ENCODE peak calls at places on chromosomes 12 and 14, in nine cellular contexts. X, W, J, D, S, V, L, R and Z are unnamed samples. For H3K4me1 and H3K36me3, the result is how much of the 10 kb centered on the place peaks cover.

GRCh38 chr12:4164591-4165558 is 108.7 kb upstream of the CCND2 start:
- DNase-seq in X (peak), W (no peak), J (no peak), D (peak), S (peak), V (peak), L (peak), R (peak), Z (peak)

GRCh38 chr14:94360945-94361565 is 27.3 kb downstream of the SERPINA1 start:
- DNase-seq in X (no peak), W (no peak), J (no peak), D (no peak), S (no peak), V (no peak), L (no peak), R (no peak), Z (no peak)

GRCh38 chr14:80146941-80147340 is 64.4 kb downstream of the DIO2 start:
- DNase-seq in X (no peak), W (no peak), J (no peak), D (no peak), S (no peak), V (no peak), L (no peak), R (no peak), Z (no peak)

GRCh38 chr12:124529595-124530276 is 37.7 kb downstream of the NCOR2 start:
- DNase-seq in X (no peak), W (no peak), J (no peak), D (no peak), S (no peak), V (no peak), L (no peak), R (no peak), Z (no peak)

GRCh38 chr12:54311091-54311490 is 10.3 kb upstream of the NFE2 start:
- DNase-seq in X (no peak), W (no peak), J (no peak), D (no peak), S (no peak), V (no peak), L (no peak), R (no peak), Z (no peak)

GRCh38 chr12:90958995-90959394 is 4.0 kb upstream of the CCER1 start:
- DNase-seq in X (peak), W (no peak), J (no peak), D (peak), S (no peak), V (no peak), L (peak), R (no peak), Z (no peak)

GRCh38 chr12:94134226-94134795 is 14.1 kb upstream of the PLXNC1 start:
- DNase-seq in X (peak), W (peak), J (peak), D (peak), S (peak), V (peak), L (peak), R (peak), Z (peak)

GRCh38 chr14:21940887-21941855 is 267.6 kb upstream of the OR4E1 start:
- DNase-seq in X (peak), W (peak), J (peak), D (peak), S (peak), V (peak), L (peak), R (peak), Z (no peak)

GRCh38 chr12:117000316-117000715 is 89.6 kb downstream of the FBXW8 start:
- DNase-seq in X (no peak), W (no peak), J (peak), D (no peak), S (peak), V (no peak), L (no peak), R (peak), Z (no peak)

GRCh38 chr12:109804820-109805761 is 28.1 kb downstream of the TRPV4 start:
- DNase-seq in X (peak), W (peak), J (peak), D (peak), S (peak), V (peak), L (peak), R (peak), Z (peak)

GRCh38 chr14:71668186-71668912 is 263.9 kb upstream of the RGS6 start:
- DNase-seq in X (peak), W (no peak), J (no peak), D (no peak), S (no peak), V (no peak), L (peak), R (no peak), Z (peak)

GRCh38 chr14:71371711-71372396 is 464.6 kb downstream of the PCNX1 start:
- DNase-seq in X (peak), W (no peak), J (no peak), D (peak), S (no peak), V (no peak), L (peak), R (no peak), Z (peak)

GRCh38 chr14:85412756-85413155 is 117.2 kb upstream of the FLRT2 start:
- DNase-seq in X (no peak), W (no peak), J (no peak), D (no peak), S (no peak), V (no peak), L (no peak), R (no peak), Z (no peak)

GRCh38 chr12:116416161-116416560 is 138.7 kb upstream of the MED13L start:
- DNase-seq in X (no peak), W (no peak), J (no peak), D (peak), S (no peak), V (peak), L (no peak), R (no peak), Z (no peak)

GRCh38 chr12:11171953-11172675 is 1.1 kb downstream of the SMIM10L1 start:
- DNase-seq in X (peak), W (no peak), J (no peak), D (peak), S (peak), V (peak), L (peak), R (peak), Z (peak)

GRCh38 chr14:21405097-21405496 is 21.3 kb upstream of the SUPT16H start:
- DNase-seq in X (no peak), W (no peak), J (no peak), D (peak), S (no peak), V (no peak), L (no peak), R (no peak), Z (no peak)

GRCh38 chr12:115023279-115023678 is 339.3 kb upstream of the TBX3 start:
- DNase-seq in X (peak), W (no peak), J (no peak), D (peak), S (no peak), V (no peak), L (peak), R (no peak), Z (peak)

GRCh38 chr14:60970146-60970545 is 10.7 kb downstream of the TRMT5 start:
- DNase-seq in X (no peak), W (no peak), J (no peak), D (no peak), S (no peak), V (no peak), L (no peak), R (no peak), Z (no peak)

GRCh38 chr12:102755271-102755670 is 161.8 kb downstream of the PAH start:
- DNase-seq in X (no peak), W (no peak), J (no peak), D (no peak), S (no peak), V (no peak), L (no peak), R (no peak), Z (no peak)

GRCh38 chr12:107760207-107760816 is 625 bp downstream of the PRDM4 start:
- DNase-seq in X (peak), W (no peak), J (peak), D (peak), S (peak), V (peak), L (no peak), R (peak), Z (no peak)

GRCh38 chr12:105287408-105287807 is 43.1 kb upstream of the C12orf75 start:
- DNase-seq in X (no peak), W (no peak), J (no peak), D (no peak), S (no peak), V (no peak), L (no peak), R (no peak), Z (no peak)

GRCh38 chr12:19451196-19451595 is 11.9 kb downstream of the AEBP2 start:
- DNase-seq in X (peak), W (no peak), J (no peak), D (peak), S (peak), V (peak), L (peak), R (no peak), Z (no peak)

GRCh38 chr12:124744659-124745467 is 118.8 kb downstream of the SCARB1 start:
- DNase-seq in X (no peak), W (peak), J (peak), D (peak), S (peak), V (no peak), L (no peak), R (peak), Z (no peak)

GRCh38 chr14:72451081-72451972 is 442.6 kb downstream of the DPF3 start:
- DNase-seq in X (no peak), W (no peak), J (no peak), D (no peak), S (peak), V (peak), L (peak), R (no peak), Z (peak)

GRCh38 chr12:115597157-115597712 is 680.3 kb downstream of the MED13L start:
- DNase-seq in X (peak), W (peak), J (no peak), D (peak), S (peak), V (no peak), L (peak), R (no peak), Z (peak)

GRCh38 chr12:85559534-85559933 is 276.7 kb downstream of the RASSF9 start:
- DNase-seq in X (no peak), W (no peak), J (no peak), D (peak), S (no peak), V (no peak), L (no peak), R (no peak), Z (no peak)

GRCh38 chr12:131860472-131861260 is 32.5 kb downstream of the MMP17 start:
- DNase-seq in X (peak), W (peak), J (no peak), D (peak), S (peak), V (peak), L (peak), R (peak), Z (peak)

GRCh38 chr14:72737560-72737943 is 156.3 kb downstream of the DPF3 start:
- DNase-seq in X (no peak), W (no peak), J (no peak), D (peak), S (no peak), V (no peak), L (no peak), R (no peak), Z (no peak)

GRCh38 chr14:94514351-94514750 is 5.1 kb upstream of the SERPINA12 start:
- DNase-seq in X (no peak), W (no peak), J (no peak), D (no peak), S (no peak), V (no peak), L (no peak), R (no peak), Z (no peak)

GRCh38 chr12:70609739-70610491 is 27.3 kb downstream of the PTPRB start:
- DNase-seq in X (no peak), W (peak), J (no peak), D (peak), S (peak), V (peak), L (peak), R (peak), Z (no peak)

GRCh38 chr12:103560604-103561101 is 26.4 kb upstream of the STAB2 start:
- DNase-seq in X (peak), W (no peak), J (no peak), D (peak), S (peak), V (no peak), L (peak), R (no peak), Z (peak)

GRCh38 chr12:89783321-89784060 is 74.9 kb upstream of the ATP2B1 start:
- DNase-seq in X (peak), W (no peak), J (no peak), D (peak), S (no peak), V (no peak), L (peak), R (peak), Z (peak)

GRCh38 chr12:90036641-90037040 is 328.0 kb upstream of the ATP2B1 start:
- DNase-seq in X (peak), W (no peak), J (no peak), D (peak), S (no peak), V (no peak), L (peak), R (no peak), Z (peak)

DNA sequence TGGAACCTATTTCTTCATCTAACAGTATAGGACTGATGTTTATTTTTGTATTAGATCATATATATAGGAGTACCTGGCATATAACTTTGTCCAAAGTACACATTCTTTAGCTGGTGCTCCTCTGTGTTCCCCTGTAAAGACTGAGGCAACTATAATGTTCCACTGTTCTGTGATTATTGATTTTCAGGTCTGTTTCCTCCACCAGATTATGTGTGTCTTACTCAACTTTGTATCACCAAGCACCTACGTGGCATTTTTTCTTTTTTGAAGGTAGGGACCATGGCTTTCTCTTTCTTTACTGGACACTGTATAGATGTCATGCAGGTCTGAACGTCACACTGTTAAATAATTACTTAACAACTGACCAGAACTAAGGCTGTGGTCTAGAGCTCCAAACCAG is 29.3 kb downstream of the BICD1 start:
- DNase-seq in X (no peak), W (no peak), J (no peak), D (no peak), S (no peak), V (no peak), L (no peak), R (no peak), Z (no peak)
- H3K4me1 ChIP-seq in X (under half), W (under half), J (half or more), D (under half), S (under half), V (under half), L (under half), R (under half), Z (under half)

DNA sequence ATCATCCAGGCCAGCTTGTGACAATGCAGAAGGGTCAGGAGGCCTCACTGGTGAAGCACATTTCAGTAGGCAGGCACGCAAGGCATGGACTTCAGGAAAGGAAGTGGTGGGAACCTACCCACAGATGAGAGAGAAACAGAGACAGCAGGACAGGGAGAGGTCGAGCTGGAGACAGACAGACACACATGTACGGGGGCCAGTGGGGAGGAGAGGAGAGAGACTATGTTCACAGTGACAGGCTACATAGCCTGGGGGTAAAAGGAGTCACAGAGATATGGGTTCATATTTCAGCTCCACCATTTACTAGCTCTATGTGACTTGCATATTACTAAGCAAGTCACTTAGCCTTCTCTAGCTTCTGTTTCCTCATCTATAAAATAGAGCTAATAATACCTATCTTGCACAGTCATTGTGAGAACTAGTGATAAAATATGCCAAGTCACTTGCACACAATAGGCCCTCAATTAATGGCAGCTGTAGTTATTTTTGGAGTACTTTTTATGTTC is 91.1 kb upstream of the FUT8 start:
- DNase-seq in X (no peak), W (no peak), J (peak), D (peak), S (no peak), V (no peak), L (no peak), R (no peak), Z (no peak)
- H3K4me2 ChIP-seq in X (no peak), W (no peak), J (peak), D (no peak), S (no peak), V (no peak), L (no peak), R (no peak), Z (no peak)

GRCh38 chr12:62632521-62632920 is 165.9 kb downstream of the MON2 start:
- DNase-seq in X (no peak), W (no peak), J (no peak), D (peak), S (peak), V (peak), L (peak), R (peak), Z (peak)
- H3K36me3 ChIP-seq in X (under half), W (under half), J (under half), D (under half), S (under half), V (under half), L (under half), R (under half), Z (under half)

DNA sequence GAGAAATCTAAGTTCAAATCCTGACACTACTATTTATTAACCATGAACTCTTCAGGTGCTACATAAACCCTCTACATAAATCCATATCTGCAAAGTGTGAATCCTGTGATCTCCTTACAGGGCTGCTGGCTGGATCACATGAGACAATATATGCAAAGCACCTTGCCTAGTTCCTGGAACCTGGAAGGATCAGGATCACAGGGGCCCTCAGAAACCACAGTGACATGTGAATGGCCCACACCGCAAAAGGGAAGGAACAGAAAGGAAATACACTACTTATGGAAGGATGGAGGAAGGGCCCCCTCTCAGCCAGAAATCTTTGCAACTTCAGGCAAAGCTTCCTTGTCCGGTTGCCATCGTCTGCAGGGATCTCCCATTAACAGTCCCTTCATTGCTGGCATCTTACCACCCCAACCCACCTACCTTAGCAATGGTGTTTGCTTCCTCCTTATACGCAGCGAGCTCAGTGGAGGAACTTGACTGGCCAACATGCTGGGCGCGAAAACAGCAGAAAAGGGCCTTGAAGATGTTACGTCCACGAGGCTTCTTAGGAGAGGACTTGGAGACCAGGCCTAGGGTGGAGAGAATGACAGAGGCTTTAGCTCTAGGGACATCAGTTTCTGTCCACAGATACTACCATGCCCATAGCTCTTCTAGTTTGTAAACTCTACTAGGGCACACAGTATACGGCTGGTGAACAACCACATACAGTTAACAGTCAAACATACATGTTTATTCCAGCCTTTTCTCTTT is 10.7 kb upstream of the AVIL start:
- DNase-seq in X (no peak), W (no peak), J (no peak), D (no peak), S (no peak), V (no peak), L (no peak), R (no peak), Z (no peak)
- H3K4me1 ChIP-seq in X (under half), W (under half), J (under half), D (half or more), S (under half), V (under half), L (under half), R (under half), Z (under half)